ENCODE peak calls at places on chromosomes 2 and 18, in ten cellular contexts. H is psoas muscle, D is gastrocnemius medialis, I is endodermal cell, Y is neuronal stem cell, W is astrocyte, O is ovary, V is SK-N-SH, M is stomach, B is K562. G is an unnamed sample.
A peak's percentile ranks its signal among the peaks of the same experiment; 100 is the strongest.

GRCh38 chr2:71793965-71794364 is 340.6 kb downstream of the DYSF start:
- DNase-seq in O (no peak), V (no peak), I (no peak), B (no peak), W (no peak), D (no peak), M (no peak), Y (no peak), H (no peak), G (no peak)

GRCh38 chr2:183349046-183349445 is 224.8 kb downstream of the NUP35 start:
- DNase-seq in Y (no peak), W (no peak), O (no peak), B (no peak), V (no peak), D (no peak), M (no peak), I (no peak), H (no peak), G (no peak)

GRCh38 chr2:186209532-186209931 is 276.5 kb upstream of the ZC3H15 start:
- DNase-seq in M (no peak), B (no peak), Y (no peak), I (no peak), V (no peak), H (no peak), O (no peak), W (no peak), D (no peak), G (no peak)

GRCh38 chr2:43542285-43542933 is 53.4 kb downstream of the THADA start:
- DNase-seq in O (no peak), V (peak; percentile 52), D (no peak), M (no peak), B (peak; percentile 29), Y (no peak), I (no peak), H (no peak), W (peak; percentile 35), G (no peak)

GRCh38 chr2:134181219-134181618 is 72.7 kb upstream of the MGAT5 start:
- DNase-seq in O (no peak), V (no peak), M (no peak), D (no peak), B (no peak), I (no peak), W (no peak), H (no peak), Y (no peak), G (no peak)

GRCh38 chr2:216596986-216597509 is 36.2 kb upstream of the IGFBP2 start:
- DNase-seq in B (no peak), Y (no peak), M (no peak), V (peak; percentile 34), H (no peak), W (peak; percentile 33), I (no peak), D (no peak), O (no peak), G (no peak)

GRCh38 chr18:77155031-77155430 is 22.4 kb upstream of the MBP start:
- DNase-seq in D (no peak), O (no peak), M (no peak), I (no peak), B (no peak), H (no peak), Y (no peak), W (no peak), V (no peak), G (no peak)

GRCh38 chr2:148565272-148565894 is 79.2 kb upstream of the EPC2 start:
- DNase-seq in B (no peak), V (peak; percentile 43), I (peak; percentile 54), M (no peak), W (no peak), D (no peak), O (no peak), Y (no peak), H (no peak), G (no peak)

GRCh38 chr18:61335737-61336555 is 2.7 kb downstream of the CDH20 start:
- DNase-seq in O (no peak), V (no peak), Y (no peak), H (no peak), D (no peak), M (no peak), I (no peak), B (no peak), W (peak; percentile 31), G (no peak)

GRCh38 chr2:3288455-3289163 is 89.0 kb downstream of the EIPR1 start:
- DNase-seq in M (peak; percentile 16), D (no peak), I (no peak), H (no peak), O (peak; percentile 7), Y (no peak), V (peak; percentile 74), B (no peak), W (no peak), G (no peak)

DNA sequence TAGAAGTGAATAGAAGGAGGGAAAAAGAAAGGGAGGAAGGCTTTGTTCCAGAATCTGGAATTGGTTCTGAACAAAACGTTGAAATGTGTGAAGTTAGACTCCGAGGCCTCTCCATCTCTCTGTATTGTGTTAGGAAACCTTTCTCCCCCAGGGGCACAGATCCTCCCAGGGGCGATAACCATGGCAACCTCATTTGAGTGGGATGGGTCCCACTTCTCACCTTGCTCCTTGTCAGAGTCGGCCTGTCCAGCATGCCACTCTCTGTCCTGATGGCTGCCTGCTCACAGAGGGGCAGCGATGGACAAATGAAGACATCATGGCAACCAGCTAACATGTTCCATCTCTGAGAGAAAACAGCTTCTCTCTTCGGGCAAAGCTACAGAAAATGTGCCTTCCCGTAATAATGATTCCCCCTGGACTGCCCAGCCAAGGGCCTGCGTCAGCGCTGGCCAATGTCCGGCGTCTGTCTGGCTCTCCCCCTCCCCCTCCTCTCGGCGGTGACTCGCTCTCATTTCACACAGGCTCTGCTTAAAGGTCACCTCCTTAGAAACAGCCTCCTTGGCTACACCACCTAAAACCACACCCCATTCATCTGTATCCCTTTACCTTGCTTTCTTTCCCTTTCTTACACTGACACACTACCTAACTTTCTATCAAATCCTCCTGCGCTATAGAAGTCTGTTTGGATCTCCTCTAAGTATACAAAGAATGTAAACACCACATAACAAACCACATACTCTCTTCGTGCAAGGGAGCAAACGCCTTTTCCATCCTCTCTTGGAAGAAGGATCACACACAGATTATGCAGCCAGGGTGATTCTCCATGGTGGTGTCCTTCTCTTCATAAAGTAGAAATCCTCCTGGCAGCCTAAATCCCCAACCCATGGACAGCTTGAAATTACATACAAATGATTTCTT is 32.1 kb upstream of the TTC39C start:
- DNase-seq in V (peak; percentile 48), I (no peak), H (peak; percentile 67), B (no peak), D (no peak), W (peak; percentile 73), Y (no peak), M (no peak), O (peak; percentile 81), G (no peak)
- H3K4me3 ChIP-seq in V (no peak overlapping the region), I (no peak overlapping the region), H (no peak overlapping the region), B (no peak overlapping the region), D (no peak overlapping the region), W (peak overlapping the region; percentile 13), Y (peak overlapping the region; percentile 16), M (peak overlapping the region; percentile 14), O (no peak overlapping the region), G (no peak overlapping the region)

GRCh38 chr2:37026050-37026449 is 58.1 kb downstream of the HEATR5B start:
- DNase-seq in H (no peak), V (peak; percentile 14), W (no peak), B (peak; percentile 38), O (no peak), M (no peak), I (peak; percentile 70), D (no peak), Y (no peak), G (no peak)
- H3K36me3 ChIP-seq in H (peaks cover 48% of the 10 kb centered on the region), V (peaks cover 65% of the 10 kb centered on the region), W (peaks cover 18% of the 10 kb centered on the region), B (peaks cover 24% of the 10 kb centered on the region), O (no peaks in the 10 kb centered on the region), M (peaks cover 88% of the 10 kb centered on the region), I (peaks cover 62% of the 10 kb centered on the region), D (no peaks in the 10 kb centered on the region), Y (peaks cover 36% of the 10 kb centered on the region), G (no peaks in the 10 kb centered on the region)

DNA sequence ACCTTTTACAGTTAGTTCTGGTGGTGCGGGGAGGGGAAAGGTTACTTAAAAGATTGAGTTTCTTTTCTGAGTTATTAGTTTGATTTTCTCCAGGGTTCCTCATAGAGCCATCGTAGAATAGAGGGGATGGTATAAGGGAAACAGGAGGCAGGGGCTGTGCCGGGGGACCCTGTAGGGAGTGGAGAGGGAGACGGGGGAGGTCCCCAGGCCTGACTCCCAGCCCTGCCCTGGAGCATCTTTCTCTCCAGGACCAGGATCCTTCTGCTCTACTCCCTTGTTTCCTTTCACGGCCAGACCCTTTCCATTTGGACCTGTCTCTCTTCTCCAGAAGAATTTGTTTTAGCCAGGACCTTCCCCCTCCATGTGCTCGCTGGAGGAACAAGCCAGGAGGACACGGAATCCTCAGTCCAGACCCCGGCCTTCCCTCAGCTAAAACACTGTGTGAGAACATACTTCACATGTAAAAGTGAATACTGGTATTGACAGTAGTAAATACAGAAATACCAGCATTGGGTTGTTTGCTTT is 35.4 kb downstream of the DGKD start:
- DNase-seq in B (no peak), O (no peak), M (no peak), W (no peak), I (no peak), D (no peak), H (no peak), V (no peak), Y (no peak), G (no peak)
- H3K4me3 ChIP-seq in B (no peak overlapping the region), O (no peak overlapping the region), M (no peak overlapping the region), W (no peak overlapping the region), I (no peak overlapping the region), D (no peak overlapping the region), H (no peak overlapping the region), V (no peak overlapping the region), Y (no peak overlapping the region), G (no peak overlapping the region)

GRCh38 chr2:233346930-233347329 is 7.4 kb upstream of the DGKD start:
- DNase-seq in W (no peak), B (no peak), I (no peak), D (no peak), O (no peak), H (no peak), Y (no peak), V (no peak), M (no peak), G (no peak)
- H3K36me3 ChIP-seq in W (no peaks in the 10 kb centered on the region), B (no peaks in the 10 kb centered on the region), I (no peaks in the 10 kb centered on the region), D (no peaks in the 10 kb centered on the region), O (no peaks in the 10 kb centered on the region), H (no peaks in the 10 kb centered on the region), Y (no peaks in the 10 kb centered on the region), V (no peaks in the 10 kb centered on the region), M (no peaks in the 10 kb centered on the region), G (no peaks in the 10 kb centered on the region)

GRCh38 chr2:72862239-72862988 is 24.8 kb upstream of the SPR start:
- DNase-seq in I (peak; percentile 99), V (peak; percentile 91), B (peak; percentile 94), Y (peak; percentile 93), W (peak; percentile 64), H (peak; percentile 93), M (peak; percentile 91), D (peak; percentile 62), O (peak; percentile 91), G (peak; percentile 67)
- H3K4me3 ChIP-seq in I (peak overlapping the region; percentile 57), V (peak overlapping the region; percentile 31), B (no peak overlapping the region), Y (peak overlapping the region; percentile 34), W (peak overlapping the region; percentile 30), H (peak overlapping the region; percentile 47), M (peak overlapping the region; percentile 19), D (peak overlapping the region; percentile 20), O (no peak overlapping the region), G (peak overlapping the region; percentile 4)

DNA sequence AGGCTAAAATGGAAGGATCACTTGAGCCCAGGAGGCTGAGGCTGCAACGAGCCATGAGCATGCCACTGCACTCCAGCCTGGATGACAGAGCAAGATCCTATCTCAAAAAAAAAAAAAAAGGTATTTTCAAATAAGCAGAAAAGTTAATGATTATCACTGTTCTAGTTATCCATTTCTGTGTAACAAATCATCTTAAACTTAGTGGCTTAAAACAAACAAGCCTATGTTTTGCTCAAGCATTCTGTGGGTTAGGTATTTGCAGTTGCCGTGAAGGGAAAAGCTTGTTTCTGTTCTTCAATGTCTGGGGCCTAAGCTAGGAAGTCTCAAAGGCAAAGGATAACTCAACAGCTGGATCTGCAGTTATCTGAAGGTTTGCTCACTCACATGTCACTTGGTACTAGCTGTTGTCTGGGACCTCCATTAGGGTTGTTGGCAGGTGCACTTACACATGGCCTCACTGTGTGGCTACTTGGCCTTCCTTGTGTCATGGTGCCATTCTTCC is 14.1 kb downstream of the MFF start:
- DNase-seq in O (no peak), W (no peak), H (no peak), B (no peak), I (no peak), M (no peak), D (no peak), V (no peak), Y (no peak), G (no peak)
- H3K36me3 ChIP-seq in O (no peaks in the 10 kb centered on the region), W (peaks cover 9% of the 10 kb centered on the region), H (peaks cover 85% of the 10 kb centered on the region), B (peaks cover 41% of the 10 kb centered on the region), I (peaks cover 64% of the 10 kb centered on the region), M (peaks cover 47% of the 10 kb centered on the region), D (no peaks in the 10 kb centered on the region), V (peaks cover 66% of the 10 kb centered on the region), Y (peaks cover 88% of the 10 kb centered on the region), G (peaks cover 2% of the 10 kb centered on the region)

G was measured in tibial nerve.